ENCODE peak calls at places on chromosomes 6 and 20, in eight cellular contexts. One of them, this sample, is unnamed.

GRCh38 chr20:45685896-45686295 is 15.9 kb upstream of the WFDC11 start:
- DNase-seq in mesendoderm: peak; percentile 73
- DNase-seq in psoas muscle: no peak
- DNase-seq in adrenal gland: no peak
- DNase-seq in H9: peak; percentile 53
- DNase-seq in stimulated activated CD8-positive, alpha-beta memory T cell treated with anti-CD3 and anti-CD28 coated beads, Interleukin-4, amount 100 ng/mL, for 4 hours: no peak
- DNase-seq in fibroblast of villous mesenchyme: peak; percentile 3
- DNase-seq in AG09309: no peak
- DNase-seq in this sample: peak; percentile 10

GRCh38 chr20:63582382-63583063 is 8.5 kb upstream of the HELZ2 start:
- DNase-seq in stimulated activated CD8-positive, alpha-beta memory T cell treated with anti-CD3 and anti-CD28 coated beads, Interleukin-4, amount 100 ng/mL, for 4 hours: no peak
- DNase-seq in adrenal gland: no peak
- DNase-seq in psoas muscle: no peak
- DNase-seq in H9: no peak
- DNase-seq in mesendoderm: no peak
- DNase-seq in AG09309: no peak
- DNase-seq in fibroblast of villous mesenchyme: no peak
- DNase-seq in this sample: no peak

GRCh38 chr6:17877196-17877889 is 110.1 kb downstream of the KIF13A start:
- DNase-seq in mesendoderm: no peak
- DNase-seq in adrenal gland: no peak
- DNase-seq in AG09309: no peak
- DNase-seq in H9: no peak
- DNase-seq in psoas muscle: no peak
- DNase-seq in stimulated activated CD8-positive, alpha-beta memory T cell treated with anti-CD3 and anti-CD28 coated beads, Interleukin-4, amount 100 ng/mL, for 4 hours: no peak
- DNase-seq in fibroblast of villous mesenchyme: peak; percentile 82
- DNase-seq in this sample: peak; percentile 63

GRCh38 chr6:42140051-42140450 is 2.4 kb downstream of the C6orf132 start:
- DNase-seq in fibroblast of villous mesenchyme: no peak
- DNase-seq in AG09309: no peak
- DNase-seq in psoas muscle: peak; percentile 21
- DNase-seq in H9: no peak
- DNase-seq in stimulated activated CD8-positive, alpha-beta memory T cell treated with anti-CD3 and anti-CD28 coated beads, Interleukin-4, amount 100 ng/mL, for 4 hours: no peak
- DNase-seq in adrenal gland: no peak
- DNase-seq in mesendoderm: no peak
- DNase-seq in this sample: no peak

GRCh38 chr6:118678866-118679265 is 27.5 kb upstream of the CEP85L start:
- DNase-seq in fibroblast of villous mesenchyme: no peak
- DNase-seq in mesendoderm: no peak
- DNase-seq in psoas muscle: no peak
- DNase-seq in H9: no peak
- DNase-seq in AG09309: no peak
- DNase-seq in stimulated activated CD8-positive, alpha-beta memory T cell treated with anti-CD3 and anti-CD28 coated beads, Interleukin-4, amount 100 ng/mL, for 4 hours: no peak
- DNase-seq in adrenal gland: no peak
- DNase-seq in this sample: peak; percentile 39

GRCh38 chr6:162856885-162857284 is 129.1 kb downstream of the PACRG start:
- DNase-seq in adrenal gland: peak; percentile 66
- DNase-seq in stimulated activated CD8-positive, alpha-beta memory T cell treated with anti-CD3 and anti-CD28 coated beads, Interleukin-4, amount 100 ng/mL, for 4 hours: no peak
- DNase-seq in fibroblast of villous mesenchyme: peak; percentile 69
- DNase-seq in H9: peak; percentile 77
- DNase-seq in AG09309: peak; percentile 55
- DNase-seq in psoas muscle: no peak
- DNase-seq in mesendoderm: peak; percentile 95
- DNase-seq in this sample: peak; percentile 89

GRCh38 chr20:1283522-1284210 is 17.6 kb downstream of the SNPH start:
- DNase-seq in H9: no peak
- DNase-seq in adrenal gland: no peak
- DNase-seq in fibroblast of villous mesenchyme: no peak
- DNase-seq in stimulated activated CD8-positive, alpha-beta memory T cell treated with anti-CD3 and anti-CD28 coated beads, Interleukin-4, amount 100 ng/mL, for 4 hours: no peak
- DNase-seq in psoas muscle: no peak
- DNase-seq in AG09309: no peak
- DNase-seq in mesendoderm: peak; percentile 13
- DNase-seq in this sample: no peak

GRCh38 chr6:152598858-152599537 is 38.2 kb downstream of the SYNE1 start:
- DNase-seq in fibroblast of villous mesenchyme: peak; percentile 38
- DNase-seq in AG09309: no peak
- DNase-seq in psoas muscle: no peak
- DNase-seq in adrenal gland: no peak
- DNase-seq in mesendoderm: no peak
- DNase-seq in stimulated activated CD8-positive, alpha-beta memory T cell treated with anti-CD3 and anti-CD28 coated beads, Interleukin-4, amount 100 ng/mL, for 4 hours: no peak
- DNase-seq in H9: no peak
- DNase-seq in this sample: peak; percentile 5

GRCh38 chr6:140845666-140846065 is 1287.1 kb upstream of the GJE1 start:
- DNase-seq in psoas muscle: no peak
- DNase-seq in AG09309: no peak
- DNase-seq in fibroblast of villous mesenchyme: no peak
- DNase-seq in H9: no peak
- DNase-seq in adrenal gland: no peak
- DNase-seq in mesendoderm: no peak
- DNase-seq in stimulated activated CD8-positive, alpha-beta memory T cell treated with anti-CD3 and anti-CD28 coated beads, Interleukin-4, amount 100 ng/mL, for 4 hours: no peak
- DNase-seq in this sample: no peak

GRCh38 chr20:34062651-34063482 is 49.2 kb downstream of the EIF2S2 start:
- DNase-seq in stimulated activated CD8-positive, alpha-beta memory T cell treated with anti-CD3 and anti-CD28 coated beads, Interleukin-4, amount 100 ng/mL, for 4 hours: no peak
- DNase-seq in H9: no peak
- DNase-seq in AG09309: no peak
- DNase-seq in fibroblast of villous mesenchyme: peak; percentile 50
- DNase-seq in mesendoderm: peak; percentile 33
- DNase-seq in psoas muscle: no peak
- DNase-seq in adrenal gland: no peak
- DNase-seq in this sample: no peak

GRCh38 chr6:2783188-2783957 is 18.2 kb downstream of the WRNIP1 start:
- DNase-seq in H9: peak; percentile 73
- DNase-seq in adrenal gland: no peak
- DNase-seq in mesendoderm: peak; percentile 64
- DNase-seq in psoas muscle: no peak
- DNase-seq in AG09309: no peak
- DNase-seq in stimulated activated CD8-positive, alpha-beta memory T cell treated with anti-CD3 and anti-CD28 coated beads, Interleukin-4, amount 100 ng/mL, for 4 hours: no peak
- DNase-seq in fibroblast of villous mesenchyme: no peak
- DNase-seq in this sample: peak; percentile 45

GRCh38 chr6:156804402-156804801 is 27.2 kb downstream of the ARID1B start:
- DNase-seq in H9: no peak
- DNase-seq in fibroblast of villous mesenchyme: no peak
- DNase-seq in mesendoderm: no peak
- DNase-seq in psoas muscle: no peak
- DNase-seq in AG09309: no peak
- DNase-seq in adrenal gland: no peak
- DNase-seq in stimulated activated CD8-positive, alpha-beta memory T cell treated with anti-CD3 and anti-CD28 coated beads, Interleukin-4, amount 100 ng/mL, for 4 hours: no peak
- DNase-seq in this sample: no peak

GRCh38 chr20:18705906-18706305 is 107.7 kb upstream of the SCP2D1 start:
- DNase-seq in stimulated activated CD8-positive, alpha-beta memory T cell treated with anti-CD3 and anti-CD28 coated beads, Interleukin-4, amount 100 ng/mL, for 4 hours: no peak
- DNase-seq in psoas muscle: no peak
- DNase-seq in AG09309: no peak
- DNase-seq in mesendoderm: no peak
- DNase-seq in H9: no peak
- DNase-seq in fibroblast of villous mesenchyme: peak; percentile 59
- DNase-seq in adrenal gland: no peak
- DNase-seq in this sample: peak; percentile 63

GRCh38 chr6:4727671-4728435 is 48.4 kb upstream of the CDYL start:
- DNase-seq in mesendoderm: peak; percentile 85
- DNase-seq in H9: no peak
- DNase-seq in fibroblast of villous mesenchyme: peak; percentile 13
- DNase-seq in stimulated activated CD8-positive, alpha-beta memory T cell treated with anti-CD3 and anti-CD28 coated beads, Interleukin-4, amount 100 ng/mL, for 4 hours: no peak
- DNase-seq in psoas muscle: no peak
- DNase-seq in AG09309: no peak
- DNase-seq in adrenal gland: no peak
- DNase-seq in this sample: no peak

GRCh38 chr6:88843040-88843439 is 120.4 kb downstream of the RNGTT start:
- DNase-seq in mesendoderm: no peak
- DNase-seq in AG09309: peak; percentile 66
- DNase-seq in H9: no peak
- DNase-seq in adrenal gland: no peak
- DNase-seq in stimulated activated CD8-positive, alpha-beta memory T cell treated with anti-CD3 and anti-CD28 coated beads, Interleukin-4, amount 100 ng/mL, for 4 hours: no peak
- DNase-seq in fibroblast of villous mesenchyme: peak; percentile 60
- DNase-seq in psoas muscle: no peak
- DNase-seq in this sample: peak; percentile 76

GRCh38 chr20:2234788-2235187 is 61.0 kb upstream of the TGM3 start:
- DNase-seq in psoas muscle: no peak
- DNase-seq in adrenal gland: no peak
- DNase-seq in AG09309: no peak
- DNase-seq in stimulated activated CD8-positive, alpha-beta memory T cell treated with anti-CD3 and anti-CD28 coated beads, Interleukin-4, amount 100 ng/mL, for 4 hours: no peak
- DNase-seq in mesendoderm: peak; percentile 86
- DNase-seq in H9: peak; percentile 68
- DNase-seq in fibroblast of villous mesenchyme: no peak
- DNase-seq in this sample: peak; percentile 6

GRCh38 chr6:36544228-36544627 is 3.1 kb downstream of the STK38 start:
- DNase-seq in AG09309: no peak
- DNase-seq in H9: no peak
- DNase-seq in psoas muscle: no peak
- DNase-seq in stimulated activated CD8-positive, alpha-beta memory T cell treated with anti-CD3 and anti-CD28 coated beads, Interleukin-4, amount 100 ng/mL, for 4 hours: no peak
- DNase-seq in fibroblast of villous mesenchyme: peak; percentile 76
- DNase-seq in mesendoderm: no peak
- DNase-seq in adrenal gland: no peak
- DNase-seq in this sample: no peak

GRCh38 chr6:108730556-108731228 is 117.5 kb upstream of the ARMC2 start:
- DNase-seq in adrenal gland: no peak
- DNase-seq in stimulated activated CD8-positive, alpha-beta memory T cell treated with anti-CD3 and anti-CD28 coated beads, Interleukin-4, amount 100 ng/mL, for 4 hours: no peak
- DNase-seq in AG09309: no peak
- DNase-seq in H9: no peak
- DNase-seq in psoas muscle: no peak
- DNase-seq in mesendoderm: no peak
- DNase-seq in fibroblast of villous mesenchyme: no peak
- DNase-seq in this sample: no peak

GRCh38 chr6:41824571-41825569 is 37.4 kb downstream of the TOMM6 start:
- DNase-seq in stimulated activated CD8-positive, alpha-beta memory T cell treated with anti-CD3 and anti-CD28 coated beads, Interleukin-4, amount 100 ng/mL, for 4 hours: no peak
- DNase-seq in H9: no peak
- DNase-seq in psoas muscle: no peak
- DNase-seq in adrenal gland: no peak
- DNase-seq in AG09309: no peak
- DNase-seq in mesendoderm: no peak
- DNase-seq in fibroblast of villous mesenchyme: peak; percentile 11
- DNase-seq in this sample: peak; percentile 91

GRCh38 chr20:44695295-44696230 is 19.6 kb upstream of the CCN5 start:
- DNase-seq in adrenal gland: no peak
- DNase-seq in AG09309: peak; percentile 49
- DNase-seq in mesendoderm: no peak
- DNase-seq in stimulated activated CD8-positive, alpha-beta memory T cell treated with anti-CD3 and anti-CD28 coated beads, Interleukin-4, amount 100 ng/mL, for 4 hours: no peak
- DNase-seq in psoas muscle: no peak
- DNase-seq in H9: no peak
- DNase-seq in fibroblast of villous mesenchyme: peak; percentile 89
- DNase-seq in this sample: peak; percentile 69

GRCh38 chr20:47500554-47500953 is 1.1 kb upstream of the NCOA3 start:
- DNase-seq in fibroblast of villous mesenchyme: no peak
- DNase-seq in mesendoderm: no peak
- DNase-seq in stimulated activated CD8-positive, alpha-beta memory T cell treated with anti-CD3 and anti-CD28 coated beads, Interleukin-4, amount 100 ng/mL, for 4 hours: no peak
- DNase-seq in psoas muscle: no peak
- DNase-seq in AG09309: no peak
- DNase-seq in H9: no peak
- DNase-seq in adrenal gland: no peak
- DNase-seq in this sample: no peak

GRCh38 chr6:97014595-97014994 is 90.1 kb downstream of the KLHL32 start:
- DNase-seq in H9: no peak
- DNase-seq in fibroblast of villous mesenchyme: no peak
- DNase-seq in stimulated activated CD8-positive, alpha-beta memory T cell treated with anti-CD3 and anti-CD28 coated beads, Interleukin-4, amount 100 ng/mL, for 4 hours: no peak
- DNase-seq in adrenal gland: no peak
- DNase-seq in AG09309: no peak
- DNase-seq in mesendoderm: peak; percentile 7
- DNase-seq in psoas muscle: no peak
- DNase-seq in this sample: no peak

GRCh38 chr6:17303444-17303843 is 22.3 kb downstream of the RBM24 start:
- DNase-seq in AG09309: no peak
- DNase-seq in psoas muscle: no peak
- DNase-seq in fibroblast of villous mesenchyme: no peak
- DNase-seq in stimulated activated CD8-positive, alpha-beta memory T cell treated with anti-CD3 and anti-CD28 coated beads, Interleukin-4, amount 100 ng/mL, for 4 hours: no peak
- DNase-seq in mesendoderm: no peak
- DNase-seq in adrenal gland: no peak
- DNase-seq in H9: no peak
- DNase-seq in this sample: no peak

GRCh38 chr20:19433371-19434316 is 221.2 kb downstream of the SLC24A3 start:
- DNase-seq in AG09309: peak; percentile 59
- DNase-seq in psoas muscle: no peak
- DNase-seq in H9: no peak
- DNase-seq in mesendoderm: no peak
- DNase-seq in stimulated activated CD8-positive, alpha-beta memory T cell treated with anti-CD3 and anti-CD28 coated beads, Interleukin-4, amount 100 ng/mL, for 4 hours: no peak
- DNase-seq in adrenal gland: no peak
- DNase-seq in fibroblast of villous mesenchyme: peak; percentile 46
- DNase-seq in this sample: peak; percentile 70

GRCh38 chr20:62068997-62069396 is 3.3 kb upstream of the TAF4 start:
- DNase-seq in H9: no peak
- DNase-seq in stimulated activated CD8-positive, alpha-beta memory T cell treated with anti-CD3 and anti-CD28 coated beads, Interleukin-4, amount 100 ng/mL, for 4 hours: no peak
- DNase-seq in fibroblast of villous mesenchyme: no peak
- DNase-seq in AG09309: no peak
- DNase-seq in mesendoderm: no peak
- DNase-seq in psoas muscle: no peak
- DNase-seq in adrenal gland: no peak
- DNase-seq in this sample: no peak